ENCODE peak calls at places on chromosomes 3 and 15, in nine cellular contexts. N is cardiac muscle cell, I is Calu3, K is neural crest cell, G is glutamatergic neuron, H is psoas muscle, J is esophagus squamous epithelium, M is endothelial cell, V is kidney. Y is an unnamed sample.

GRCh38 chr3:68666409-68667193 is 265.7 kb downstream of the TAFA4 start:
- DNase-seq in N (no peak), I (no peak), K (no peak), G (no peak), H (no peak), J (no peak), M (no peak), V (no peak), Y (no peak)

GRCh38 chr3:101845405-101845804 is 3.9 kb upstream of the NFKBIZ start:
- DNase-seq in N (no peak), I (no peak), K (no peak), G (no peak), H (no peak), J (no peak), M (no peak), V (no peak), Y (no peak)

GRCh38 chr3:104628185-104628789 is 738.4 kb upstream of the ALCAM start:
- DNase-seq in N (peak), I (peak), K (no peak), G (no peak), H (no peak), J (no peak), M (no peak), V (no peak), Y (no peak)

GRCh38 chr3:188796122-188796631 is 375.6 kb upstream of the TPRG1 start:
- DNase-seq in N (peak), I (no peak), K (no peak), G (no peak), H (no peak), J (no peak), M (no peak), V (no peak), Y (no peak)

GRCh38 chr3:191257286-191257685 is 58.2 kb downstream of the OSTN start:
- DNase-seq in N (no peak), I (no peak), K (no peak), G (no peak), H (no peak), J (no peak), M (no peak), V (no peak), Y (no peak)

GRCh38 chr15:99985878-99986277 is 252.6 kb upstream of the LYSMD4 start:
- DNase-seq in N (no peak), I (no peak), K (no peak), G (no peak), H (no peak), J (no peak), M (no peak), V (peak), Y (no peak)

GRCh38 chr3:37702478-37703154 is 159.1 kb upstream of the CTDSPL start:
- DNase-seq in N (no peak), I (no peak), K (no peak), G (no peak), H (no peak), J (no peak), M (no peak), V (no peak), Y (no peak)

GRCh38 chr3:156037356-156037755 is 83.0 kb upstream of the KCNAB1 start:
- DNase-seq in N (peak), I (no peak), K (no peak), G (no peak), H (no peak), J (no peak), M (no peak), V (no peak), Y (no peak)

GRCh38 chr3:69791111-69791510 is 51.8 kb downstream of the MITF start:
- DNase-seq in N (peak), I (no peak), K (no peak), G (peak), H (peak), J (no peak), M (no peak), V (peak), Y (peak)

GRCh38 chr3:27800261-27800660 is 78.1 kb upstream of the EOMES start:
- DNase-seq in N (no peak), I (no peak), K (no peak), G (no peak), H (no peak), J (no peak), M (no peak), V (no peak), Y (no peak)

GRCh38 chr3:14145236-14145635 is 20.4 kb downstream of the TMEM43 start:
- DNase-seq in N (peak), I (no peak), K (no peak), G (no peak), H (no peak), J (no peak), M (no peak), V (no peak), Y (no peak)

GRCh38 chr3:30098656-30099454 is 507.5 kb upstream of the TGFBR2 start:
- DNase-seq in N (peak), I (no peak), K (no peak), G (no peak), H (no peak), J (no peak), M (no peak), V (no peak), Y (no peak)

GRCh38 chr3:111732248-111732879 is 126.7 kb upstream of the PHLDB2 start:
- DNase-seq in N (no peak), I (peak), K (no peak), G (no peak), H (no peak), J (no peak), M (no peak), V (peak), Y (no peak)

GRCh38 chr3:114877378-114878118 is 269.5 kb downstream of the ZBTB20 start:
- DNase-seq in N (no peak), I (no peak), K (no peak), G (no peak), H (no peak), J (no peak), M (no peak), V (no peak), Y (no peak)

GRCh38 chr15:28896944-28897343 is 11.2 kb downstream of the APBA2 start:
- DNase-seq in N (peak), I (no peak), K (no peak), G (no peak), H (no peak), J (no peak), M (no peak), V (no peak), Y (no peak)

GRCh38 chr15:77673801-77674317 is 41.1 kb upstream of the LINGO1 start:
- DNase-seq in N (no peak), I (no peak), K (no peak), G (no peak), H (no peak), J (no peak), M (no peak), V (no peak), Y (no peak)

GRCh38 chr3:65948833-65949573 is 89.7 kb downstream of the MAGI1 start:
- DNase-seq in N (no peak), I (no peak), K (no peak), G (no peak), H (no peak), J (no peak), M (no peak), V (no peak), Y (no peak)

DNA sequence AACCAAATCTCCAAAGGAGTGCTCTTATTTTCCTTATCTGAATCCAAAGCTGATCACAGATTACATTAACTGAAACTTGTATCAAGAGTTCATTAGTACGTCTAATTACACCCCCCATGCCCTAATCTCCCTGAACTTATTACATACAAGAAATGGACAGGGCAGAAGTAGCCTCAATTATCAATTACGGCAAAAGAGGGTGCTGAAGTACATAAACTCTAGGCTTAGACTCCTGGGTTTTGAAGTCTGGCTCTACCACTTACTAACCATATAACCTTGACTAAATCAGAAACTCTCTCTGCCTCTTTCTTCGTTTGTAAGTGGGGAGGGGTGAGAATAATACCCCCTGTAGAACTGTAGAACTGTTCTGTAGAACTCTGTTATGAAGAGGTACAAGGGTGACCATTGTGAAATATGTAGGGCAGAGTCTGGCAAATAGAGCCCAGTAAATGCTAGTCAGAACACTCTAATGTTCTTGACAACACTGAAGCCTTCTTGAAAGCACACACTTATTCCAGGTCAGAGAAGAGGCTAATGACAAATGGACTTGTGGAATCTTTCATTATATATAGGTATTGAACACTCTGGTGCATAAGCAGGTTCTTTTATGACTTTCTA is 19.6 kb upstream of the OR5K4 start:
- DNase-seq in N (peak), I (peak), K (no peak), G (no peak), H (no peak), J (no peak), M (no peak), V (no peak), Y (no peak)
- TF ChIP-seq CTCF in N (peak), I (no peak), K (no peak), G (no peak), H (no peak), J (no peak), M (no peak), V (no peak), Y (no peak)

GRCh38 chr3:18443670-18444596 is 18.8 kb upstream of the SATB1 start:
- DNase-seq in N (peak), I (peak), K (peak), G (peak), H (peak), J (no peak), M (no peak), V (peak), Y (no peak)
- TF ChIP-seq CTCF in N (no peak), I (no peak), K (no peak), G (no peak), H (no peak), J (no peak), M (no peak), V (no peak), Y (no peak)

DNA sequence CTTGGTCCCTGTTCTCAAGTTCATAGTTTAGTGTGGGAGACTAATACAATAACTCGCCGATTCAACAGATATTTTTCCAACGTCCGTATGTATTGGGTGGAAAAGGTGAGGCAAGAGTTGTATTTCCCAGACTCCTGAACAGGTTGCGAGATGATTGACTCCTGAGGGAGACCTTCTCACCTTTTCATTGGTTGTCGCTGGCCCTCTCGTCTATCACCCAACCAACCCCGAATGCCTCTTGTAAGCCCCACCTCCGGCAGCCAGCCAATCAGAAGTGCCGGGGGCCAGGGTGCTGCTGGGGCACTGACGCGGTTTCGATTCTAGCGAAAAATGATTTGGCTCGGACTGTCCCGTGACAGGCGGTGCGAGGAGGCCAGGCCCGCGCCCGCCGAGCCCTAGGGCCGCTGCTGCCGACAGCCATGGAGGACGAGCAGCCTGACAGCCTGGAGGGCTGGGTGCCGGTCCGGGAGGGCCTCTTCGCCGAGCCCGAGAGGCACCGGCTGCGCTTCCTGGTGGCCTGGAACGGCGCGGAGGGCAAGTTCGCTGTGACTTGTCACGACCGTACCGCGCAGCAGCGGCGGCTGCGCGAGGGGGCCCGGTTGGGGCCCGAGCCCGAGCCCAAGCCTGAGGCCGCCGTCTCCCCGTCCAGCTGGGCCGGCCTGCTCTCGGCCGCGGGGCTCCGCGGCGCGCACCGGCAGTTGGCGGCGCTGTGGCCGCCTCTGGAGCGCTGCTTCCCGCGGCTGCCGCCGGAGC is at the start of gene WHAMM:
- DNase-seq in N (peak), I (peak), K (peak), G (peak), H (peak), J (peak), M (peak), V (peak), Y (peak)
- TF ChIP-seq CTCF in N (no peak), I (no peak), K (no peak), G (no peak), H (no peak), J (no peak), M (peak), V (peak), Y (no peak)

GRCh38 chr15:80838012-80838411 is 58.8 kb downstream of the CEMIP start:
- DNase-seq in N (no peak), I (no peak), K (no peak), G (no peak), H (no peak), J (no peak), M (no peak), V (no peak), Y (no peak)

GRCh38 chr15:80838666-80839065 is 59.5 kb downstream of the CEMIP start:
- DNase-seq in N (no peak), I (no peak), K (no peak), G (no peak), H (no peak), J (no peak), M (no peak), V (no peak), Y (no peak)

GRCh38 chr15:80839764-80840130 is 60.6 kb downstream of the CEMIP start:
- DNase-seq in N (no peak), I (no peak), K (no peak), G (no peak), H (no peak), J (no peak), M (no peak), V (no peak), Y (no peak)

GRCh38 chr15:80841537-80841936 is 62.4 kb downstream of the CEMIP start:
- DNase-seq in N (no peak), I (no peak), K (no peak), G (no peak), H (no peak), J (no peak), M (no peak), V (no peak), Y (no peak)

GRCh38 chr15:80840173-80841130 is 61.3 kb downstream of the CEMIP start:
- DNase-seq in N (no peak), I (no peak), K (no peak), G (no peak), H (peak), J (no peak), M (no peak), V (no peak), Y (no peak)
- TF ChIP-seq CTCF in N (no peak), I (no peak), K (no peak), G (no peak), H (no peak), J (no peak), M (no peak), V (no peak), Y (no peak)

GRCh38 chr3:137032465-137033120 is 74.8 kb downstream of the IL20RB start:
- DNase-seq in N (peak), I (peak), K (peak), G (peak), H (peak), J (peak), M (peak), V (peak), Y (peak)

GRCh38 chr3:137041251-137041650 is 83.5 kb downstream of the IL20RB start:
- DNase-seq in N (no peak), I (no peak), K (no peak), G (no peak), H (no peak), J (no peak), M (no peak), V (no peak), Y (no peak)

GRCh38 chr3:137039570-137039969 is 81.8 kb downstream of the IL20RB start:
- DNase-seq in N (peak), I (no peak), K (no peak), G (no peak), H (no peak), J (no peak), M (no peak), V (no peak), Y (no peak)

DNA sequence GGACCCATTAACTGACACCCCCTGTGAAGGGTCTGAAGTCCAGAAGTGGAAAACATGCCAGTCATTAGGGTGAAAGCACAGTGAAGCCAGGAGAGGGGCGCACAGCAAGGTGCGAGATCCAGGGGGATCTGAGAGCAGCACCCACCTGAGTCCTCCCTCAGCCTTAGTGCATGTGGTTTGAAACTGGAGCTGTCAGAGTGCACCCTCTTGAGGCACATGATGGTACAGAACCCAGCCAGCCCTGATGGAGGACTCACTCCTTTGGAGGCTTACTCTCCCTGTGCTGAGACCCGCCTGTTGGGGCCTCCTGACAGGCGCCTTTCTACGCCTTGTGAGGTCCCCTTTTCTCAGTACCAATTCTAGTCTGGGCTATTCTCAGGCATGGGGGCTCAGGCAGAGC is 77.8 kb downstream of the IL20RB start:
- DNase-seq in N (peak), I (peak), K (no peak), G (no peak), H (no peak), J (no peak), M (peak), V (no peak), Y (no peak)
- TF ChIP-seq CTCF in N (peak), I (peak), K (peak), G (peak), H (no peak), J (no peak), M (no peak), V (no peak), Y (no peak)

GRCh38 chr3:158731525-158731924 is 732 bp downstream of the RARRES1 start:
- DNase-seq in N (no peak), I (no peak), K (no peak), G (no peak), H (no peak), J (no peak), M (no peak), V (no peak), Y (no peak)

GRCh38 chr3:158732856-158733200 is 571 bp upstream of the RARRES1 start:
- DNase-seq in N (no peak), I (no peak), K (no peak), G (peak), H (no peak), J (no peak), M (no peak), V (no peak), Y (no peak)

GRCh38 chr3:158735296-158736033 is 3.2 kb upstream of the RARRES1 start:
- DNase-seq in N (no peak), I (no peak), K (no peak), G (no peak), H (no peak), J (no peak), M (no peak), V (no peak), Y (no peak)

GRCh38 chr3:158728851-158729250 is 3.4 kb downstream of the RARRES1 start:
- DNase-seq in N (no peak), I (no peak), K (no peak), G (no peak), H (no peak), J (no peak), M (no peak), V (no peak), Y (no peak)

DNA sequence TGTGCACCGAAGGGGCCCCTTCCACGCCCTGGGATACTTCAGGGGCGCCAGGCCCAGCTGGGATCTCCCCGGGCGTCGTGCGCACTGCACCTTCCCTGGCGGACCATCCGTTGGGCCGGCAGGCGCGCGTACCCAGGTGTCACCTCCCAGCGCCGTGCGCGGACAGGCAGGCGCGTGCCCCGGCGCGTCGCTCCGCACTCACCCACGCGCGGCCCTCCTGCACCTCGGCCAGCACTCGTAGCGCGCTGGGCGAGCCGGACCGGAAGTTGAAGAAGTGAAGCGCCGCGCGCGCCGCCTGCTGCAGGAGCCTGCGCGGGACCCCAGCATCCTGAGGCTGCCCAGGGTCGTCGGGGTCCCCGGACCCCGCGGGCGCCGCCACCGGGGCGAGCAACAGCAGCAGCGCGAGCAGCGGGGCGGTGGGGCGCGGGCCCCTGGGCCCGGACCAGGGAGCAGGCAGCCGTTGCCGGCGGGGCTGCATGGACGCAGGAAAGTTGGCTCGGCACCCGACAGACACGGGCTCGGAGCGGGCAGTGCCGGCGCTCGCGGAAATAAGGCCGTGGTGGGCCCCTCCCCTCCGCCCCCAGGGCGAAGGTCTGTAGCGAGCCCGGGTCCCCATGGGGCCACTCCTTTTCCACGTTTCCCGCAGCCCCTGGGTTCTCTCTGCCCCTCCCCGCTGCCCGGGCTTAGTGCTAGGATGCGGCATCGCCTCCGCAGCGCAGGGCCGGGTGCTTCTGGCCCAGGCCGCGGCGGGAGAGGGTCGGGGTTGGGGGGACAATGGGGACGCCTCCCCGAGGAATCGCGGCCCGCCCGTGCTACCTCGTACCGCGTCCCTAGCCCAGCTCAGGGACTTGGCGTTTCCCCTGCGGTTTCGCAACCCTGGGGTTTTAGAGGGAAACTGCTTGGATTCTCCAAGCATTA is at the start of gene RARRES1:
- DNase-seq in N (peak), I (peak), K (peak), G (peak), H (peak), J (no peak), M (peak), V (peak), Y (peak)
- TF ChIP-seq CTCF in N (no peak), I (no peak), K (no peak), G (no peak), H (no peak), J (no peak), M (no peak), V (no peak), Y (no peak)

Y was measured in omental fat pad.